ENCODE peak calls at places on chromosomes 1 and 21, in nine cellular contexts. One of them, this sample, is unnamed.

GRCh38 chr1:78492376-78492950 is 1.7 kb downstream of the PTGFR start:
- DNase-seq in lower leg skin: no peak
- DNase-seq in K562: no peak
- DNase-seq in Peyer's patch: no peak
- DNase-seq in breast epithelium: no peak
- DNase-seq in endothelial cell of umbilical vein: no peak
- DNase-seq in esophagus squamous epithelium: no peak
- DNase-seq in sigmoid colon: no peak
- DNase-seq in uterus: peak; percentile 46
- DNase-seq in this sample: no peak

GRCh38 chr1:101260531-101260930 is 23.7 kb downstream of the S1PR1 start:
- DNase-seq in lower leg skin: no peak
- DNase-seq in K562: no peak
- DNase-seq in Peyer's patch: no peak
- DNase-seq in breast epithelium: no peak
- DNase-seq in endothelial cell of umbilical vein: peak; percentile 37
- DNase-seq in esophagus squamous epithelium: no peak
- DNase-seq in sigmoid colon: no peak
- DNase-seq in uterus: no peak
- DNase-seq in this sample: no peak

GRCh38 chr1:59635057-59635456 is 179.7 kb upstream of the HOOK1 start:
- DNase-seq in lower leg skin: no peak
- DNase-seq in K562: no peak
- DNase-seq in Peyer's patch: no peak
- DNase-seq in breast epithelium: no peak
- DNase-seq in endothelial cell of umbilical vein: no peak
- DNase-seq in esophagus squamous epithelium: no peak
- DNase-seq in sigmoid colon: no peak
- DNase-seq in uterus: no peak
- DNase-seq in this sample: no peak

GRCh38 chr1:20540281-20540680 is 12.1 kb upstream of the FAM43B start:
- DNase-seq in lower leg skin: no peak
- DNase-seq in K562: no peak
- DNase-seq in Peyer's patch: no peak
- DNase-seq in breast epithelium: no peak
- DNase-seq in endothelial cell of umbilical vein: no peak
- DNase-seq in esophagus squamous epithelium: no peak
- DNase-seq in sigmoid colon: no peak
- DNase-seq in uterus: no peak
- DNase-seq in this sample: no peak

GRCh38 chr1:15400627-15401026 is 9.1 kb upstream of the EFHD2 start:
- DNase-seq in lower leg skin: no peak
- DNase-seq in K562: no peak
- DNase-seq in Peyer's patch: no peak
- DNase-seq in breast epithelium: peak; percentile 82
- DNase-seq in endothelial cell of umbilical vein: no peak
- DNase-seq in esophagus squamous epithelium: no peak
- DNase-seq in sigmoid colon: no peak
- DNase-seq in uterus: no peak
- DNase-seq in this sample: no peak

GRCh38 chr1:110007458-110007857 is 22.9 kb downstream of the AHCYL1 start:
- DNase-seq in lower leg skin: no peak
- DNase-seq in K562: no peak
- DNase-seq in Peyer's patch: no peak
- DNase-seq in breast epithelium: no peak
- DNase-seq in endothelial cell of umbilical vein: no peak
- DNase-seq in esophagus squamous epithelium: no peak
- DNase-seq in sigmoid colon: no peak
- DNase-seq in uterus: no peak
- DNase-seq in this sample: no peak

GRCh38 chr1:204417231-204417997 is 5.8 kb upstream of the PPP1R15B start:
- DNase-seq in lower leg skin: peak; percentile 91
- DNase-seq in K562: peak; percentile 84
- DNase-seq in Peyer's patch: peak; percentile 84
- DNase-seq in breast epithelium: peak; percentile 73
- DNase-seq in endothelial cell of umbilical vein: peak; percentile 95
- DNase-seq in esophagus squamous epithelium: no peak
- DNase-seq in sigmoid colon: peak; percentile 86
- DNase-seq in uterus: peak; percentile 59
- DNase-seq in this sample: peak; percentile 83

GRCh38 chr1:242754926-242755325 is 230.4 kb upstream of the PLD5 start:
- DNase-seq in lower leg skin: no peak
- DNase-seq in K562: no peak
- DNase-seq in Peyer's patch: no peak
- DNase-seq in breast epithelium: no peak
- DNase-seq in endothelial cell of umbilical vein: no peak
- DNase-seq in esophagus squamous epithelium: no peak
- DNase-seq in sigmoid colon: no peak
- DNase-seq in uterus: no peak
- DNase-seq in this sample: no peak

GRCh38 chr1:92399076-92399475 is 87.6 kb downstream of the GFI1 start:
- DNase-seq in lower leg skin: no peak
- DNase-seq in K562: no peak
- DNase-seq in Peyer's patch: no peak
- DNase-seq in breast epithelium: no peak
- DNase-seq in endothelial cell of umbilical vein: no peak
- DNase-seq in esophagus squamous epithelium: no peak
- DNase-seq in sigmoid colon: no peak
- DNase-seq in uterus: no peak
- DNase-seq in this sample: no peak

GRCh38 chr1:63575340-63575826 is 17.8 kb upstream of the PGM1 start:
- DNase-seq in lower leg skin: no peak
- DNase-seq in K562: peak; percentile 23
- DNase-seq in Peyer's patch: no peak
- DNase-seq in breast epithelium: no peak
- DNase-seq in endothelial cell of umbilical vein: peak; percentile 60
- DNase-seq in esophagus squamous epithelium: no peak
- DNase-seq in sigmoid colon: no peak
- DNase-seq in uterus: no peak
- DNase-seq in this sample: peak; percentile 16

GRCh38 chr1:32877211-32878110 is 6.7 kb upstream of the FNDC5 start:
- DNase-seq in lower leg skin: peak; percentile 50
- DNase-seq in K562: no peak
- DNase-seq in Peyer's patch: no peak
- DNase-seq in breast epithelium: no peak
- DNase-seq in endothelial cell of umbilical vein: no peak
- DNase-seq in esophagus squamous epithelium: no peak
- DNase-seq in sigmoid colon: peak; percentile 41
- DNase-seq in uterus: no peak
- DNase-seq in this sample: no peak

GRCh38 chr21:44520326-44521300 is 19.4 kb downstream of the KRTAP10-1 start:
- DNase-seq in lower leg skin: no peak
- DNase-seq in K562: no peak
- DNase-seq in Peyer's patch: peak; percentile 39
- DNase-seq in breast epithelium: no peak
- DNase-seq in endothelial cell of umbilical vein: no peak
- DNase-seq in esophagus squamous epithelium: no peak
- DNase-seq in sigmoid colon: peak; percentile 49
- DNase-seq in uterus: no peak
- DNase-seq in this sample: no peak

GRCh38 chr1:53162621-53163020 is 20.2 kb upstream of the SLC1A7 start:
- DNase-seq in lower leg skin: no peak
- DNase-seq in K562: no peak
- DNase-seq in Peyer's patch: no peak
- DNase-seq in breast epithelium: no peak
- DNase-seq in endothelial cell of umbilical vein: no peak
- DNase-seq in esophagus squamous epithelium: no peak
- DNase-seq in sigmoid colon: no peak
- DNase-seq in uterus: no peak
- DNase-seq in this sample: no peak

GRCh38 chr1:111754964-111755320 is 759 bp upstream of the DDX20 start:
- DNase-seq in lower leg skin: no peak
- DNase-seq in K562: peak; percentile 66
- DNase-seq in Peyer's patch: peak; percentile 73
- DNase-seq in breast epithelium: no peak
- DNase-seq in endothelial cell of umbilical vein: no peak
- DNase-seq in esophagus squamous epithelium: peak; percentile 15
- DNase-seq in sigmoid colon: no peak
- DNase-seq in uterus: peak; percentile 47
- DNase-seq in this sample: no peak

GRCh38 chr1:26697978-26698849 is 2.4 kb downstream of the ARID1A start:
- DNase-seq in lower leg skin: peak; percentile 87
- DNase-seq in K562: peak; percentile 88
- DNase-seq in Peyer's patch: peak; percentile 72
- DNase-seq in breast epithelium: peak; percentile 70
- DNase-seq in endothelial cell of umbilical vein: peak; percentile 94
- DNase-seq in esophagus squamous epithelium: no peak
- DNase-seq in sigmoid colon: peak; percentile 71
- DNase-seq in uterus: peak; percentile 31
- DNase-seq in this sample: peak; percentile 80

GRCh38 chr1:45686081-45687013 is at the start of gene GPBP1L1:
- DNase-seq in lower leg skin: peak; percentile 99
- DNase-seq in K562: peak; percentile 98
- DNase-seq in Peyer's patch: peak; percentile 99
- DNase-seq in breast epithelium: peak; percentile 96
- DNase-seq in endothelial cell of umbilical vein: peak; percentile 97
- DNase-seq in esophagus squamous epithelium: peak; percentile 87
- DNase-seq in sigmoid colon: peak; percentile 99
- DNase-seq in uterus: peak; percentile 98
- DNase-seq in this sample: peak; percentile 91
- TF ChIP-seq POLR2A in lower leg skin: peak; percentile 38
- TF ChIP-seq POLR2A in K562: peak; percentile 88
- TF ChIP-seq POLR2A in Peyer's patch: peak; percentile 77
- TF ChIP-seq POLR2A in breast epithelium: peak; percentile 75
- TF ChIP-seq POLR2A in endothelial cell of umbilical vein: peak; percentile 90
- TF ChIP-seq POLR2A in esophagus squamous epithelium: peak; percentile 30
- TF ChIP-seq POLR2A in sigmoid colon: peak; percentile 69
- TF ChIP-seq POLR2A in uterus: peak; percentile 82
- TF ChIP-seq POLR2A in this sample: peak; percentile 60

DNA sequence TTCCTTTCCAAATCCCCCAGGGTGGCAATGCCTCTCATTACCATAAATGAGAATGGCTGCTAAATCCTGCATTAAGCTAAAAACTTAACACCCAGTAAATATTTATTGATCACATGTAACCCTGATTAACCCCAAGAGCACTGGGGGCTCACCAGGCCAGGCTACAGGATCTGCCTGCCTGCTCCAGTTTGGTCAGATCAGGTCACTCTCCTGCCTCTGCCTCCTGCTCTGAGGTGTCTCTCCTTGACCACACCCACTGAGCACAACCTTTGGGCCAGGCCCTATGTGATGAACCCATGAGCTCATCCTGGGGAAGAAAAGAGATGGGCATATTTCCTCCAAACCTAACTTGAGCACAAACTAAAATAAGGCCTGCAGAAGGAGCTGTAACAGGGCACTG is 93.5 kb downstream of the TRABD2B start:
- DNase-seq in lower leg skin: no peak
- DNase-seq in K562: no peak
- DNase-seq in Peyer's patch: peak; percentile 59
- DNase-seq in breast epithelium: no peak
- DNase-seq in endothelial cell of umbilical vein: no peak
- DNase-seq in esophagus squamous epithelium: no peak
- DNase-seq in sigmoid colon: no peak
- DNase-seq in uterus: no peak
- DNase-seq in this sample: no peak
- TF ChIP-seq POLR2A in lower leg skin: no peak
- TF ChIP-seq POLR2A in K562: no peak
- TF ChIP-seq POLR2A in Peyer's patch: no peak
- TF ChIP-seq POLR2A in breast epithelium: no peak
- TF ChIP-seq POLR2A in endothelial cell of umbilical vein: no peak
- TF ChIP-seq POLR2A in esophagus squamous epithelium: no peak
- TF ChIP-seq POLR2A in sigmoid colon: no peak
- TF ChIP-seq POLR2A in uterus: no peak
- TF ChIP-seq POLR2A in this sample: no peak

DNA sequence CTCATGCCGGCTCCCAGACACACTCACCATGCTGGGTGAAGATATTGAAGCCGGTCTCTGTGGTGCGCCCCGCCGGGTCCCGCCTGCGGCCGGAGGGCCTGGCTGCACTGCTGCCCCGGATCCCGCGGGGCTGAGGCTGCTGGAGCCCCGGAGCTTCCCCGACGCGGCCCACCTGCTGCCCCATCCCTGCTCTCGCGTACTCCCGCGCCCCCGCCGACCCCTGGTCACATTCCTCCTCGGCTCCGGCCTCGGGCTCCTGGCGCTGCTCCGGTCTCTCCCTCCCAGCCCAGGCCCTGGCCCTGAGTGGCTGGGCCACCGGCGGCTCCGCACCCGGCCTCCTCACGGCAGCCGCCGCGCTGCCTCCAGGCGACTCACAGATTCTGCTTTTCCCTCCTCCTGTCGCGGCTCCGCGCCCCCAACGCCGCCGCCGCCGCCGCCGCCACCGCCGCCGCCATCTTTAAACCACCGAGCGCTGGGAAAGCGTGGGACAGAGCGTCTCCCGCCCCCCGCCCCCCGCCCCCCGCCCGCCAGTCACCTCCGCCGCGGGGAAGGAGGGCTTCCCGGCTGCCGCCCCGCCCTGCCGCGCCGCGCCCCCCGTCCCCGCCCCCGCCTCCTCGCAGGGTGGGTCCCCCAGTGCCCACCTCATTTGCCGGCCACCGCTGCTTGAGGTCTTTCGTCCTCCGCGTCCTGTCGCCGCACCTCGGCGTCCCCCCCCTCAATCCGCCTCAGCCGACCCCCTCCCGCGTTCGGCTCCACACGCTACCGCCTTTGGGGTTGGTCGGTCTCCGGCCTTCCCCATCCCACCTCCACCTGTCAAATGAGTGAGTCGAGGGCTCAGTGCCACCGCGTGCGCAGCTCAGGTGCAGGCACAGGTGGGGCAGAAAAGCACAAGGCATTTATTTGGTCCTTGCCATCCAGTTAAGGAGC is at the start of gene ABL2:
- DNase-seq in lower leg skin: peak; percentile 87
- DNase-seq in K562: peak; percentile 71
- DNase-seq in Peyer's patch: peak; percentile 64
- DNase-seq in breast epithelium: no peak
- DNase-seq in endothelial cell of umbilical vein: peak; percentile 48
- DNase-seq in esophagus squamous epithelium: no peak
- DNase-seq in sigmoid colon: peak; percentile 69
- DNase-seq in uterus: peak; percentile 26
- DNase-seq in this sample: peak; percentile 31
- TF ChIP-seq POLR2A in lower leg skin: no peak
- TF ChIP-seq POLR2A in K562: peak; percentile 80
- TF ChIP-seq POLR2A in Peyer's patch: no peak
- TF ChIP-seq POLR2A in breast epithelium: no peak
- TF ChIP-seq POLR2A in endothelial cell of umbilical vein: peak; percentile 27
- TF ChIP-seq POLR2A in esophagus squamous epithelium: no peak
- TF ChIP-seq POLR2A in sigmoid colon: no peak
- TF ChIP-seq POLR2A in uterus: no peak
- TF ChIP-seq POLR2A in this sample: no peak

DNA sequence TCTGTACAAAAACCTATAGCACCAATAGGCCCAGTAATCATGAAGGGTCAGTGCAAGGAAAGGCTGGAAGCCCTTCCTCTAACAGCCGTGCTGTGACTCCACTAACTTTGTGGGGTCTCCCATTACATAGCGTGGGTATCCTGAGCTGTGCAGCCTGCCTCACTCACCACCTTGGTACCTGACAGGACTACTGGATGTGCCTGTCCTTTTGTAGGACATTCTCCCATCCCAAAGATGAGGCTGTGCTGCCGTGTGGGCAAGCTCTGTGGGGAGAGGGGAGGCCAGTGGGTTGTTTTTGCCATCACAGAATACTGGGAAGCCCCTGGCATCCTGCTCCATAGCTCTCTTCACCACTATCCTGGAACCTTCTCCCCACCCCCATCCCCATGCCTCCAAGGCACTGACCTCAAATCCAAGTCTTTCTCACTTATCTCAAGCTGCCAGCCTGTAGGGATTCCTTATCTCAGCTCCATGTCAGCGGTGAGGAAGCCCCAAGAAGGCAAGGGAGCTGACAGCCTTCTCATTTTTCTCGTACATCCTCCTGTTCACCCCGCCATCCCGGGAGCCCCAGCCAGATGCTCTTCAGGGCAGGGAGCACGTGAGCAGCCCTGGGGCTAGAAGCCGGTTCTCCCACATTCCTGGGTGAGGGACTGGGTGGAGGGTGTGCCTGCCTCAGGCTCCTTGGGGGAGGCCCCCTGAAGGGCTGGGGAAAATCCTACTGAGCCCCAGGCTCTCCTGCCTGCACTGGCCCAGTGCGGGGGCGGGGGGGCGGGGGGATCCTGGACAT is 2.5 kb upstream of the ELF3 start:
- DNase-seq in lower leg skin: no peak
- DNase-seq in K562: peak; percentile 82
- DNase-seq in Peyer's patch: peak; percentile 84
- DNase-seq in breast epithelium: peak; percentile 74
- DNase-seq in endothelial cell of umbilical vein: no peak
- DNase-seq in esophagus squamous epithelium: no peak
- DNase-seq in sigmoid colon: no peak
- DNase-seq in uterus: no peak
- DNase-seq in this sample: peak; percentile 75
- TF ChIP-seq POLR2A in lower leg skin: no peak
- TF ChIP-seq POLR2A in K562: no peak
- TF ChIP-seq POLR2A in Peyer's patch: peak; percentile 75
- TF ChIP-seq POLR2A in breast epithelium: no peak
- TF ChIP-seq POLR2A in endothelial cell of umbilical vein: no peak
- TF ChIP-seq POLR2A in esophagus squamous epithelium: no peak
- TF ChIP-seq POLR2A in sigmoid colon: no peak
- TF ChIP-seq POLR2A in uterus: no peak
- TF ChIP-seq POLR2A in this sample: no peak

This sample was measured in HCT116.